ENCODE peak calls at places on chromosomes 4 and X, in nine cellular contexts. U is RWPE2; H is tibial artery; R is heart left ventricle; D is tibial nerve; W is hepatocyte; Y is stomach; O is CD8-positive, alpha-beta T cell; I is right lobe of liver. P is an unnamed sample.
A peak's percentile ranks its signal among the peaks of the same experiment; 100 is the strongest.

GRCh38 chr4:183407635-183408463 is 36.6 kb upstream of the CDKN2AIP start:
- DNase-seq in R (no peak), H (no peak), W (no peak), O (no peak), D (no peak), I (no peak), U (no peak), Y (no peak), P (no peak)

GRCh38 chr4:174739576-174739975 is 89.5 kb downstream of the GLRA3 start:
- DNase-seq in R (no peak), H (no peak), Y (no peak), O (no peak), U (no peak), W (no peak), I (no peak), D (no peak), P (no peak)

GRCh38 chr4:4867745-4868505 is 8.5 kb downstream of the MSX1 start:
- DNase-seq in Y (no peak), H (no peak), U (no peak), W (peak; percentile 33), R (no peak), O (no peak), D (no peak), I (no peak), P (no peak)

GRCh38 chr4:139986621-139987510 is 167.1 kb downstream of the MAML3 start:
- DNase-seq in W (no peak), U (no peak), R (no peak), I (no peak), D (no peak), Y (no peak), H (no peak), O (no peak), P (no peak)

GRCh38 chr4:56655627-56656345 is 25.3 kb downstream of the HOPX start:
- DNase-seq in U (peak; percentile 51), I (peak; percentile 23), O (no peak), W (peak; percentile 31), R (no peak), D (no peak), H (no peak), Y (no peak), P (peak; percentile 56)

GRCh38 chr4:3655485-3656429 is 110.4 kb upstream of the ADRA2C start:
- DNase-seq in Y (no peak), I (no peak), H (no peak), R (no peak), U (no peak), O (no peak), W (no peak), D (no peak), P (no peak)

GRCh38 chr4:2879026-2879425 is 35.4 kb downstream of the ADD1 start:
- DNase-seq in W (no peak), H (no peak), Y (no peak), I (no peak), R (no peak), D (no peak), O (no peak), U (no peak), P (no peak)

GRCh38 chr4:175054980-175055379 is 136.8 kb downstream of the ADAM29 start:
- DNase-seq in I (no peak), W (no peak), O (no peak), U (no peak), Y (no peak), R (no peak), D (no peak), H (no peak), P (no peak)

GRCh38 chr4:158998624-158999023 is 104.3 kb upstream of the RAPGEF2 start:
- DNase-seq in R (no peak), Y (no peak), I (no peak), U (no peak), H (no peak), D (no peak), O (no peak), W (peak; percentile 37), P (no peak)

GRCh38 chr4:140222175-140222574 is 68.2 kb upstream of the MAML3 start:
- DNase-seq in Y (no peak), U (no peak), R (no peak), O (no peak), D (no peak), W (no peak), I (no peak), H (no peak), P (no peak)

GRCh38 chr4:54525602-54526001 is 132.2 kb upstream of the KIT start:
- DNase-seq in Y (no peak), W (no peak), R (no peak), U (no peak), O (no peak), H (no peak), I (no peak), D (no peak), P (no peak)

GRCh38 chr4:140249351-140249750 is 95.4 kb upstream of the MAML3 start:
- DNase-seq in I (no peak), W (no peak), H (no peak), D (no peak), R (no peak), U (no peak), O (no peak), Y (no peak), P (no peak)

GRCh38 chr4:84493092-84493850 is 5.8 kb downstream of the NKX6-1 start:
- DNase-seq in O (no peak), Y (no peak), I (peak; percentile 21), W (peak; percentile 58), H (no peak), R (no peak), D (no peak), U (no peak), P (no peak)

GRCh38 chr4:47209833-47210232 is 178.5 kb downstream of the GABRB1 start:
- DNase-seq in O (no peak), U (no peak), Y (no peak), I (no peak), D (no peak), R (no peak), W (no peak), H (no peak), P (no peak)

GRCh38 chr4:137819964-137820383 is 287.7 kb upstream of the PCDH18 start:
- DNase-seq in U (no peak), W (peak; percentile 71), O (no peak), D (no peak), R (no peak), H (no peak), I (no peak), Y (no peak), P (no peak)

GRCh38 chr4:160180206-160180605 is 1077.3 kb downstream of the RAPGEF2 start:
- DNase-seq in U (no peak), R (no peak), O (no peak), H (no peak), I (no peak), Y (no peak), D (no peak), W (peak; percentile 19), P (no peak)

GRCh38 chrX:151771726-151772125 is 37.2 kb downstream of the CNGA2 start:
- DNase-seq in D (no peak), H (no peak), U (no peak), Y (no peak), I (no peak), W (no peak), O (no peak), R (no peak), P (no peak)

GRCh38 chr4:6962211-6963041 is 52.8 kb downstream of the TBC1D14 start:
- DNase-seq in D (no peak), R (no peak), U (no peak), O (no peak), Y (peak; percentile 56), W (no peak), I (no peak), H (no peak), P (peak; percentile 52)

GRCh38 chr4:141047228-141047884 is 85.9 kb downstream of the RNF150 start:
- DNase-seq in R (no peak), O (no peak), D (no peak), I (no peak), W (no peak), Y (no peak), U (no peak), H (no peak), P (no peak)

GRCh38 chr4:23876418-23877089 is 13.3 kb downstream of the PPARGC1A start:
- DNase-seq in D (no peak), U (no peak), W (no peak), Y (no peak), H (no peak), R (no peak), O (no peak), I (no peak), P (no peak)
- H3K27ac ChIP-seq in D (no peak overlapping the region), U (no peak overlapping the region), W (no peak overlapping the region), Y (no peak overlapping the region), H (no peak overlapping the region), R (peak overlapping the region; percentile 83), O (no peak overlapping the region), I (peak overlapping the region; percentile 96), P (no peak overlapping the region)

GRCh38 chr4:26746742-26747351 is 113.8 kb upstream of the STIM2 start:
- DNase-seq in R (no peak), U (no peak), I (no peak), W (no peak), Y (no peak), D (no peak), H (no peak), O (no peak), P (no peak)

GRCh38 chr4:26748805-26749204 is 111.8 kb upstream of the STIM2 start:
- DNase-seq in U (no peak), Y (no peak), H (no peak), O (no peak), R (no peak), D (no peak), W (no peak), I (no peak), P (no peak)

GRCh38 chr4:26751838-26752237 is 108.8 kb upstream of the STIM2 start:
- DNase-seq in I (no peak), O (no peak), W (no peak), Y (no peak), R (no peak), D (no peak), H (no peak), U (no peak), P (no peak)

GRCh38 chr4:26751004-26751403 is 109.6 kb upstream of the STIM2 start:
- DNase-seq in Y (no peak), I (no peak), W (no peak), D (no peak), R (no peak), H (no peak), O (no peak), U (no peak), P (no peak)

GRCh38 chr4:26749867-26750266 is 110.8 kb upstream of the STIM2 start:
- DNase-seq in Y (no peak), I (no peak), D (no peak), U (no peak), H (no peak), W (no peak), O (no peak), R (no peak), P (no peak)
- TF ChIP-seq CTCF in Y (no peak), I (no peak), D (no peak), U (no peak), H (no peak), W (no peak), O (no peak), R (no peak), P (no peak)

GRCh38 chr4:92231511-92231910 is 72.3 kb upstream of the GRID2 start:
- DNase-seq in I (no peak), O (no peak), U (no peak), D (no peak), Y (no peak), H (no peak), W (no peak), R (no peak), P (no peak)
- H3K27ac ChIP-seq in I (no peak overlapping the region), O (no peak overlapping the region), U (peak overlapping the region; percentile 96), D (no peak overlapping the region), Y (no peak overlapping the region), H (no peak overlapping the region), W (no peak overlapping the region), R (no peak overlapping the region), P (no peak overlapping the region)

GRCh38 chrX:11504234-11504633 is 161.5 kb downstream of the ARHGAP6 start:
- DNase-seq in H (no peak), Y (no peak), U (no peak), W (no peak), O (no peak), D (no peak), I (peak; percentile 20), R (no peak), P (no peak)
- TF ChIP-seq CTCF in H (no peak), Y (no peak), U (no peak), W (no peak), O (no peak), D (no peak), I (peak; percentile 15), R (no peak), P (no peak)

P was measured in Peyer's patch.